ENCODE peak calls at places on chromosomes 3 and 15, in six cellular contexts. Q, E, R, B, U and P are unnamed samples.

GRCh38 chr3:104831076-104831475 is 535.6 kb upstream of the ALCAM start:
- DNase-seq in Q (no peak), E (no peak), R (no peak), B (no peak), U (peak; percentile 34), P (no peak)

GRCh38 chr15:74857671-74858365 is 14.9 kb upstream of the ULK3 start:
- DNase-seq in Q (no peak), E (no peak), R (no peak), B (no peak), U (no peak), P (no peak)

GRCh38 chr3:139715736-139716135 is 38.0 kb upstream of the NMNAT3 start:
- DNase-seq in Q (no peak), E (no peak), R (no peak), B (no peak), U (no peak), P (no peak)

GRCh38 chr15:60962087-60962486 is 267.0 kb downstream of the RORA start:
- DNase-seq in Q (no peak), E (no peak), R (no peak), B (no peak), U (no peak), P (no peak)

GRCh38 chr3:48141225-48142137 is 46.7 kb downstream of the CDC25A start:
- DNase-seq in Q (no peak), E (no peak), R (no peak), B (no peak), U (no peak), P (no peak)

GRCh38 chr15:33357845-33358244 is 47.1 kb downstream of the RYR3 start:
- DNase-seq in Q (no peak), E (no peak), R (no peak), B (no peak), U (no peak), P (no peak)

GRCh38 chr3:7546219-7546618 is 685.3 kb downstream of the GRM7 start:
- DNase-seq in Q (no peak), E (no peak), R (no peak), B (no peak), U (peak; percentile 40), P (peak; percentile 2)

GRCh38 chr15:74723754-74724334 is 1.5 kb downstream of the CYP1A1 start:
- DNase-seq in Q (peak; percentile 72), E (peak; percentile 41), R (peak; percentile 25), B (peak; percentile 25), U (peak; percentile 62), P (peak; percentile 84)

GRCh38 chr3:55565516-55565915 is 78.4 kb upstream of the WNT5A start:
- DNase-seq in Q (no peak), E (no peak), R (no peak), B (no peak), U (no peak), P (no peak)

GRCh38 chr15:56672721-56673120 is 60.6 kb downstream of the ZNF280D start:
- DNase-seq in Q (no peak), E (no peak), R (no peak), B (no peak), U (peak; percentile 44), P (no peak)

GRCh38 chr3:126284258-126284904 is 72.8 kb downstream of the KLF15 start:
- DNase-seq in Q (no peak), E (peak; percentile 55), R (no peak), B (no peak), U (peak; percentile 28), P (no peak)

GRCh38 chr3:112092439-112093179 is 6.4 kb downstream of the C3orf52 start:
- DNase-seq in Q (no peak), E (no peak), R (no peak), B (no peak), U (peak; percentile 24), P (no peak)

GRCh38 chr3:148902173-148902791 is 37.2 kb downstream of the CPA3 start:
- DNase-seq in Q (no peak), E (peak; percentile 13), R (no peak), B (no peak), U (peak; percentile 79), P (no peak)

GRCh38 chr3:174844746-174845145 is 14.4 kb upstream of the NAALADL2 start:
- DNase-seq in Q (no peak), E (no peak), R (no peak), B (no peak), U (no peak), P (no peak)

GRCh38 chr15:39251413-39252197 is 329.3 kb upstream of the THBS1 start:
- DNase-seq in Q (no peak), E (no peak), R (no peak), B (no peak), U (no peak), P (no peak)

GRCh38 chr15:82919231-82919886 is 33.2 kb downstream of the HOMER2 start:
- DNase-seq in Q (peak; percentile 70), E (no peak), R (no peak), B (peak; percentile 90), U (no peak), P (no peak)

GRCh38 chr15:31040611-31041010 is 49.2 kb upstream of the MTMR10 start:
- DNase-seq in Q (no peak), E (no peak), R (no peak), B (no peak), U (no peak), P (no peak)

GRCh38 chr3:5126586-5126985 is 4.5 kb downstream of the ARL8B start:
- DNase-seq in Q (no peak), E (no peak), R (no peak), B (no peak), U (peak; percentile 65), P (no peak)

GRCh38 chr15:48974865-48975264 is 11.1 kb upstream of the SHC4 start:
- DNase-seq in Q (no peak), E (no peak), R (no peak), B (no peak), U (no peak), P (no peak)